ENCODE peak calls at places on chromosomes 3 and 15, in ten cellular contexts. B, X, L, A, J, U, V, Y, R and D are unnamed samples.

GRCh38 chr15:98954411-98954810 is 53.2 kb downstream of the PGPEP1L start:
- DNase-seq in B (no peak), X (no peak), L (no peak), A (no peak), J (peak; percentile 97), U (peak; percentile 61), V (no peak), Y (peak; percentile 71), R (no peak), D (peak; percentile 94)

GRCh38 chr3:102235679-102236078 is 199.1 kb upstream of the ZPLD1 start:
- DNase-seq in B (peak; percentile 63), X (peak; percentile 33), L (no peak), A (peak; percentile 27), J (peak; percentile 62), U (no peak), V (no peak), Y (no peak), R (peak; percentile 39), D (no peak)

GRCh38 chr15:38650384-38650783 is 85.8 kb upstream of the RASGRP1 start:
- DNase-seq in B (peak; percentile 18), X (no peak), L (no peak), A (no peak), J (no peak), U (no peak), V (no peak), Y (no peak), R (no peak), D (no peak)

GRCh38 chr3:151838574-151839312 is 24.8 kb downstream of the AADAC start:
- DNase-seq in B (peak; percentile 54), X (peak; percentile 28), L (peak; percentile 33), A (peak; percentile 32), J (peak; percentile 90), U (peak; percentile 6), V (no peak), Y (peak; percentile 22), R (peak; percentile 84), D (peak; percentile 41)

GRCh38 chr3:49929333-49930240 is at the start of gene MON1A:
- DNase-seq in B (peak; percentile 89), X (peak; percentile 86), L (peak; percentile 89), A (peak; percentile 77), J (peak; percentile 91), U (peak; percentile 96), V (peak; percentile 85), Y (peak; percentile 83), R (peak; percentile 91), D (peak; percentile 96)

GRCh38 chr3:190339130-190339529 is 16.9 kb upstream of the CLDN1 start:
- DNase-seq in B (no peak), X (no peak), L (no peak), A (no peak), J (no peak), U (no peak), V (no peak), Y (no peak), R (peak; percentile 80), D (no peak)

GRCh38 chr3:125165189-125165947 is 47.2 kb downstream of the SLC12A8 start:
- DNase-seq in B (no peak), X (no peak), L (no peak), A (no peak), J (peak; percentile 52), U (no peak), V (no peak), Y (peak; percentile 68), R (no peak), D (peak; percentile 95)

GRCh38 chr3:157865449-157865862 is 240.8 kb downstream of the SHOX2 start:
- DNase-seq in B (peak; percentile 49), X (peak; percentile 12), L (peak; percentile 25), A (no peak), J (no peak), U (no peak), V (peak; percentile 0), Y (peak; percentile 2), R (peak; percentile 46), D (no peak)

GRCh38 chr3:112333002-112333385 is at the start of gene CD200:
- DNase-seq in B (peak; percentile 50), X (peak; percentile 93), L (peak; percentile 57), A (peak; percentile 36), J (peak; percentile 50), U (peak; percentile 77), V (peak; percentile 26), Y (peak; percentile 5), R (peak; percentile 20), D (peak; percentile 66)

GRCh38 chr3:62159693-62160092 is 213.7 kb downstream of the FEZF2 start:
- DNase-seq in B (no peak), X (no peak), L (no peak), A (no peak), J (peak; percentile 92), U (no peak), V (no peak), Y (peak; percentile 26), R (no peak), D (peak; percentile 69)

GRCh38 chr15:62440310-62440709 is 275.2 kb upstream of the C2CD4B start:
- DNase-seq in B (no peak), X (no peak), L (no peak), A (no peak), J (no peak), U (no peak), V (no peak), Y (no peak), R (no peak), D (no peak)

GRCh38 chr15:95558916-95559315 is 771.6 kb upstream of the NR2F2 start:
- DNase-seq in B (no peak), X (no peak), L (no peak), A (no peak), J (no peak), U (no peak), V (no peak), Y (no peak), R (peak; percentile 14), D (no peak)

GRCh38 chr15:68100194-68100593 is 46.1 kb downstream of the PIAS1 start:
- DNase-seq in B (no peak), X (no peak), L (no peak), A (no peak), J (no peak), U (no peak), V (no peak), Y (no peak), R (no peak), D (no peak)

GRCh38 chr3:180827171-180827570 is 85.3 kb upstream of the FXR1 start:
- DNase-seq in B (no peak), X (no peak), L (no peak), A (no peak), J (no peak), U (no peak), V (no peak), Y (no peak), R (no peak), D (no peak)

GRCh38 chr3:189827108-189827507 is 195.9 kb downstream of the TP63 start:
- DNase-seq in B (no peak), X (no peak), L (no peak), A (no peak), J (no peak), U (no peak), V (no peak), Y (no peak), R (no peak), D (no peak)

GRCh38 chr3:169772530-169772950 is 656 bp upstream of the MYNN start:
- DNase-seq in B (peak; percentile 59), X (peak; percentile 94), L (peak; percentile 71), A (no peak), J (peak; percentile 87), U (peak; percentile 77), V (peak; percentile 36), Y (peak; percentile 55), R (peak; percentile 81), D (peak; percentile 78)

GRCh38 chr15:58472821-58473581 is 41.2 kb downstream of the LIPC start:
- DNase-seq in B (peak; percentile 76), X (no peak), L (peak; percentile 54), A (peak; percentile 59), J (no peak), U (no peak), V (no peak), Y (no peak), R (peak; percentile 83), D (no peak)

GRCh38 chr15:33074942-33075341 is 119.6 kb downstream of the FMN1 start:
- DNase-seq in B (no peak), X (no peak), L (no peak), A (no peak), J (no peak), U (no peak), V (no peak), Y (no peak), R (peak; percentile 62), D (no peak)

GRCh38 chr3:40637891-40638290 is 113.1 kb downstream of the ZNF621 start:
- DNase-seq in B (no peak), X (no peak), L (no peak), A (no peak), J (no peak), U (no peak), V (no peak), Y (no peak), R (no peak), D (no peak)

GRCh38 chr3:167882057-167882667 is 146.6 kb downstream of the SERPINI1 start:
- DNase-seq in B (no peak), X (peak; percentile 33), L (no peak), A (peak; percentile 37), J (peak; percentile 79), U (no peak), V (no peak), Y (no peak), R (peak; percentile 62), D (no peak)